ENCODE peak calls at places on chromosomes 6 and 20, in nine cellular contexts. J is left ventricle myocardium inferior, M is lung, F is psoas muscle, X is brain microvascular endothelial cell, G is OCI-LY7, B is neural progenitor cell, V is endodermal cell, I is A549. T is an unnamed sample.

GRCh38 chr6:134774244-134774643 is 175.7 kb downstream of the ALDH8A1 start:
- DNase-seq in B (no peak), V (no peak), M (no peak), G (no peak), X (peak), F (no peak), J (no peak), I (no peak), T (peak)

GRCh38 chr6:134267917-134268361 is 50.0 kb downstream of the SGK1 start:
- DNase-seq in X (no peak), B (peak), G (no peak), I (no peak), J (no peak), V (peak), M (no peak), F (no peak), T (peak)

GRCh38 chr6:149217466-149217888 is 100.0 kb upstream of the TAB2 start:
- DNase-seq in V (no peak), M (no peak), B (no peak), X (no peak), I (no peak), J (no peak), G (peak), F (no peak), T (no peak)

GRCh38 chr6:158630944-158631616 is 13.5 kb downstream of the DYNLT1 start:
- DNase-seq in M (no peak), V (peak), I (no peak), B (no peak), J (peak), G (no peak), X (peak), F (peak), T (peak)

GRCh38 chr6:21454262-21454661 is 139.3 kb upstream of the SOX4 start:
- DNase-seq in G (no peak), F (no peak), M (no peak), X (no peak), J (no peak), I (no peak), B (no peak), V (no peak), T (no peak)

GRCh38 chr6:82906951-82907350 is 158.7 kb downstream of the UBE3D start:
- DNase-seq in M (no peak), J (no peak), G (no peak), F (no peak), X (peak), V (no peak), B (no peak), I (no peak), T (peak)

GRCh38 chr6:158799051-158799792 is 19.9 kb downstream of the EZR start:
- DNase-seq in J (no peak), V (peak), F (no peak), B (no peak), M (no peak), I (peak), G (peak), X (peak), T (peak)

GRCh38 chr20:57882451-57883161 is 172.8 kb upstream of the PMEPA1 start:
- DNase-seq in V (no peak), G (no peak), J (no peak), M (no peak), F (no peak), B (no peak), X (no peak), I (peak), T (no peak)

GRCh38 chr20:17406191-17406590 is 125.0 kb downstream of the BFSP1 start:
- DNase-seq in M (no peak), V (no peak), F (no peak), G (no peak), I (no peak), X (no peak), B (no peak), J (no peak), T (no peak)

GRCh38 chr6:137013738-137014602 is 30.8 kb downstream of the IL20RA start:
- DNase-seq in J (no peak), G (peak), I (peak), M (no peak), B (peak), X (peak), V (no peak), F (no peak), T (peak)

GRCh38 chr6:8180327-8181161 is 78.2 kb upstream of the EEF1E1 start:
- DNase-seq in J (no peak), I (no peak), G (no peak), F (no peak), X (peak), M (no peak), B (peak), V (peak), T (peak)

GRCh38 chr6:148441454-148441911 is 98.8 kb downstream of the SASH1 start:
- DNase-seq in I (peak), M (no peak), V (no peak), X (peak), B (no peak), J (no peak), G (no peak), F (no peak), T (peak)

GRCh38 chr6:169328112-169328801 is 74.6 kb upstream of the THBS2 start:
- DNase-seq in M (no peak), B (no peak), V (no peak), X (peak), F (peak), I (no peak), J (no peak), G (no peak), T (peak)

GRCh38 chr6:142474446-142475289 is 172.9 kb downstream of the ADGRG6 start:
- DNase-seq in F (no peak), M (no peak), G (peak), I (peak), J (no peak), V (peak), B (peak), X (peak), T (peak)

GRCh38 chr6:111712398-111712797 is 106.7 kb upstream of the TRAF3IP2 start:
- DNase-seq in J (no peak), B (no peak), X (peak), I (peak), M (no peak), F (no peak), G (no peak), V (no peak), T (peak)

GRCh38 chr20:5195655-5196054 is 68.8 kb downstream of the CDS2 start:
- DNase-seq in V (no peak), G (no peak), I (no peak), M (no peak), B (no peak), X (peak), F (no peak), J (no peak), T (no peak)

GRCh38 chr6:24323632-24324337 is 34.1 kb downstream of the DCDC2 start:
- DNase-seq in I (no peak), V (no peak), F (no peak), J (no peak), G (no peak), B (peak), X (no peak), M (no peak), T (peak)

GRCh38 chr6:5521322-5521721 is 260.0 kb downstream of the FARS2 start:
- DNase-seq in V (no peak), X (no peak), G (no peak), I (no peak), M (no peak), F (no peak), B (no peak), J (no peak), T (no peak)

GRCh38 chr20:51327251-51327841 is 215.2 kb downstream of the NFATC2 start:
- DNase-seq in M (no peak), X (peak), J (no peak), G (no peak), B (no peak), V (no peak), F (no peak), I (no peak), T (peak)

GRCh38 chr6:7152467-7152866 is 44.7 kb downstream of the RREB1 start:
- DNase-seq in F (no peak), B (no peak), M (no peak), V (peak), X (no peak), G (no peak), J (no peak), I (no peak), T (no peak)

GRCh38 chr6:108464506-108465084 is 96.1 kb upstream of the FOXO3 start:
- DNase-seq in V (no peak), G (no peak), M (no peak), J (no peak), X (no peak), F (no peak), B (peak), I (peak), T (no peak)
- H3K4me3 ChIP-seq in V (no peak), G (no peak), M (no peak), J (no peak), X (no peak), F (no peak), B (no peak), I (no peak), T (no peak)

GRCh38 chr20:62352402-62353288 is 14.5 kb downstream of the LAMA5 start:
- DNase-seq in M (no peak), G (no peak), V (no peak), X (no peak), F (peak), B (no peak), J (peak), I (peak), T (no peak)
- TF ChIP-seq CTCF in M (no peak), G (no peak), V (no peak), X (no peak), F (peak), B (no peak), J (peak), I (peak), T (no peak)

GRCh38 chr20:21516861-21517565 is 3.1 kb upstream of the NKX2-2 start:
- DNase-seq in F (no peak), G (no peak), X (no peak), M (no peak), V (peak), B (peak), J (no peak), I (no peak), T (no peak)
- H3K4me3 ChIP-seq in F (no peak), G (no peak), X (no peak), M (no peak), V (peak), B (no peak), J (peak), I (no peak), T (no peak)

DNA sequence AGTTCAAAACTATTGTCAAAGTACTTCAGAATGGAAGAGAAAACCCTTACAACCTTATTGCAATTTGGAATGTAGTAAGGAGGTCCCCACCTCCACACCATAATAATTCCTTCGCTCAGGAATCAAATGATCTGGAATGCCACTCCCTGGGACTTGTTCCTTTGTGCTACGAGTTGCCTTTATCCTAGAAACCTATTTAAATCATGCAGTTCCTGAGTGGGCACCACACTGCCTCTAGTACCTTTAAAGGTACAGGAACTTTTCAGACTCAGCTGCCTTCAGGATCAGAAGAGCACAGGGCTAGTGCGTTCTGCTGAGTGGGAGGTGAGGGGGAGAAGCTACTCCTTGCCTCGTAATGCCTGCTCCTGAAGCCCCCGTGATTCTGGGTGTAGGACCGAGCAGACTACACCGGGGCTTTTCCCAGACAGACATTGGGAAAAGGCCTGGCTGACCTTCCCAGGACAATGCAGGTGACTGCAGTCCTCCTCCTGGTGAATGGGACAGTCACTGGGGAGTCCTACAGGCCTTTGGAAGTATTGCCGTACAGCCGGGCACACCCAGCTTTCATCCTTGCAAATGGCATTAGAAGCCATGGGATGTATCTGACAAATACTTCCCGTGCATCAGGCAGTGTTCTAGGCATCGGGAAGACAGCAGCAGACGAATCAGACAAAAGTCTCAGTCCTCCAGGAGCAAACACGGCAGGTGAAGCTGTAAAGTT is 11.8 kb upstream of the TUBB2B start:
- DNase-seq in V (peak), J (no peak), M (no peak), X (no peak), I (peak), F (no peak), G (no peak), B (peak), T (no peak)
- TF ChIP-seq CTCF in V (peak), J (no peak), M (no peak), X (peak), I (no peak), F (no peak), G (no peak), B (peak), T (peak)

T was measured in fibroblast of pulmonary artery.